ENCODE peak calls at places on chromosomes 5 and 9, in seven cellular contexts. T, U, Q, S, H, P and M are unnamed samples.

GRCh38 chr5:129554134-129554904 is 94.2 kb downstream of the ADAMTS19 start:
- DNase-seq in T (no peak), U (no peak), Q (no peak), S (no peak), H (no peak), P (no peak), M (no peak)

GRCh38 chr9:112086627-112087026 is 88.5 kb downstream of the SUSD1 start:
- DNase-seq in T (no peak), U (no peak), Q (no peak), S (peak), H (no peak), P (no peak), M (no peak)

GRCh38 chr5:153158608-153159007 is 331.9 kb upstream of the GRIA1 start:
- DNase-seq in T (no peak), U (no peak), Q (no peak), S (no peak), H (no peak), P (no peak), M (no peak)

GRCh38 chr5:55063220-55063863 is 39.1 kb upstream of the GZMA start:
- DNase-seq in T (no peak), U (no peak), Q (no peak), S (no peak), H (no peak), P (no peak), M (no peak)

GRCh38 chr5:132011561-132012384 is at the start of gene ACSL6:
- DNase-seq in T (no peak), U (peak), Q (no peak), S (peak), H (peak), P (peak), M (no peak)

GRCh38 chr5:151288180-151288579 is 15.4 kb downstream of the SLC36A3 start:
- DNase-seq in T (no peak), U (no peak), Q (no peak), S (no peak), H (no peak), P (no peak), M (no peak)

GRCh38 chr5:112183103-112183634 is 235.9 kb downstream of the EPB41L4A start:
- DNase-seq in T (no peak), U (no peak), Q (no peak), S (no peak), H (no peak), P (no peak), M (no peak)

GRCh38 chr9:91195372-91196012 is 166.2 kb downstream of the AUH start:
- DNase-seq in T (peak), U (no peak), Q (no peak), S (no peak), H (no peak), P (no peak), M (no peak)

GRCh38 chr9:97866848-97867247 is 13.8 kb downstream of the FOXE1 start:
- DNase-seq in T (no peak), U (no peak), Q (no peak), S (no peak), H (no peak), P (no peak), M (no peak)

GRCh38 chr5:131534995-131535394 is 100.0 kb downstream of the RAPGEF6 start:
- DNase-seq in T (no peak), U (no peak), Q (no peak), S (no peak), H (no peak), P (no peak), M (no peak)

GRCh38 chr9:20853866-20854265 is 169.8 kb downstream of the FOCAD start:
- DNase-seq in T (no peak), U (no peak), Q (no peak), S (no peak), H (no peak), P (no peak), M (no peak)

GRCh38 chr5:547086-547924 is 23.1 kb upstream of the SLC9A3 start:
- DNase-seq in T (no peak), U (peak), Q (peak), S (no peak), H (no peak), P (peak), M (no peak)

GRCh38 chr9:25964239-25964638 is 286.0 kb upstream of the TUSC1 start:
- DNase-seq in T (no peak), U (peak), Q (no peak), S (peak), H (peak), P (no peak), M (no peak)

GRCh38 chr9:129406278-129407225 is 214.3 kb downstream of the C9orf50 start:
- DNase-seq in T (no peak), U (no peak), Q (peak), S (no peak), H (no peak), P (no peak), M (no peak)

GRCh38 chr9:100489836-100490235 is 16.9 kb downstream of the TMEFF1 start:
- DNase-seq in T (no peak), U (no peak), Q (no peak), S (no peak), H (no peak), P (no peak), M (no peak)

GRCh38 chr9:135905380-135906282 is 1.7 kb downstream of the CAMSAP1 start:
- DNase-seq in T (no peak), U (peak), Q (no peak), S (no peak), H (no peak), P (peak), M (no peak)

GRCh38 chr9:88523056-88523455 is 11.9 kb upstream of the NXNL2 start:
- DNase-seq in T (no peak), U (no peak), Q (no peak), S (no peak), H (no peak), P (no peak), M (no peak)

GRCh38 chr9:135480071-135480941 is 724 bp downstream of the PPP1R26 start:
- DNase-seq in T (no peak), U (peak), Q (peak), S (peak), H (peak), P (peak), M (no peak)

GRCh38 chr5:52580921-52581320 is 206.8 kb upstream of the ITGA1 start:
- DNase-seq in T (no peak), U (peak), Q (no peak), S (no peak), H (no peak), P (no peak), M (no peak)

GRCh38 chr5:36670548-36670947 is 64.1 kb downstream of the SLC1A3 start:
- DNase-seq in T (no peak), U (no peak), Q (no peak), S (no peak), H (no peak), P (no peak), M (no peak)

GRCh38 chr9:37957664-37957953 is 53.7 kb upstream of the SLC25A51 start:
- DNase-seq in T (no peak), U (no peak), Q (no peak), S (no peak), H (no peak), P (no peak), M (no peak)

GRCh38 chr9:75108571-75108970 is 20.3 kb downstream of the OSTF1 start:
- DNase-seq in T (peak), U (peak), Q (peak), S (no peak), H (peak), P (no peak), M (no peak)

GRCh38 chr5:134106991-134107701 is 7.3 kb upstream of the TCF7 start:
- DNase-seq in T (no peak), U (no peak), Q (no peak), S (peak), H (no peak), P (no peak), M (no peak)

GRCh38 chr5:103475629-103476240 is 86.9 kb downstream of the NUDT12 start:
- DNase-seq in T (no peak), U (no peak), Q (no peak), S (peak), H (no peak), P (no peak), M (no peak)

GRCh38 chr9:99076483-99077171 is 28.3 kb upstream of the TGFBR1 start:
- DNase-seq in T (no peak), U (no peak), Q (no peak), S (no peak), H (no peak), P (no peak), M (no peak)

GRCh38 chr5:40866844-40867243 is 25.7 kb downstream of the CARD6 start:
- DNase-seq in T (no peak), U (no peak), Q (no peak), S (no peak), H (no peak), P (no peak), M (no peak)

GRCh38 chr9:128145951-128146351 is 3.3 kb upstream of the LCN2 start:
- DNase-seq in T (no peak), U (no peak), Q (no peak), S (no peak), H (no peak), P (no peak), M (no peak)

GRCh38 chr5:83172655-83173054 is 95.3 kb downstream of the XRCC4 start:
- DNase-seq in T (no peak), U (no peak), Q (no peak), S (no peak), H (no peak), P (no peak), M (no peak)

GRCh38 chr9:131320031-131320685 is 30.6 kb downstream of the PLPP7 start:
- DNase-seq in T (no peak), U (no peak), Q (peak), S (peak), H (peak), P (peak), M (no peak)

GRCh38 chr9:96048954-96049831 is 173.7 kb downstream of the ERCC6L2 start:
- DNase-seq in T (no peak), U (no peak), Q (peak), S (no peak), H (peak), P (no peak), M (no peak)

GRCh38 chr5:55429707-55430253 is 105.0 kb downstream of the PLPP1 start:
- DNase-seq in T (no peak), U (no peak), Q (no peak), S (peak), H (no peak), P (no peak), M (no peak)

DNA sequence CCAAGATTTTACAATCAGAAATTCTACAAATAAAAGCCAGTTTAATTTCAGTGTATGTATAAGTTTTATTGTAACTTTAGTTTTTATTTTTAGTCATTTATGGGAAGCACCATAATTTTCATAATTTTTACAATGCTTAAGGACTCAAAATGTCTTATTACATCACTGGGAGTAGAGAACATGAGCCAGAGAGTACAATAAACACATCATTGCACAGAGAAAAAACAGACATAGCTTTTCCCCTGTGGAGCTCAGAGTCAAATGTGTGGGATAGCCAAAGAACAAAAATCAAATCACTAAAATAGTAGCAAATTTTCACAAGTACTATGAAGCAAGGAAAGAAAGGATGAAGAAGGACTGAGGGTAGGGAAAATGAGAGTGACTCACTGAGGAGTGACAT is 5.5 kb upstream of the JAKMIP2 start:
- DNase-seq in T (no peak), U (no peak), Q (no peak), S (no peak), H (no peak), P (no peak), M (no peak)
- TF ChIP-seq CTCF in T (no peak), U (no peak), Q (no peak), S (no peak), H (no peak), P (no peak), M (no peak)

GRCh38 chr5:5141625-5142527 is 1.7 kb downstream of the ADAMTS16 start:
- DNase-seq in T (peak), U (peak), Q (no peak), S (peak), H (peak), P (no peak), M (peak)

GRCh38 chr5:5139358-5140050 is 626 bp upstream of the ADAMTS16 start:
- DNase-seq in T (no peak), U (no peak), Q (no peak), S (peak), H (no peak), P (no peak), M (no peak)

GRCh38 chr5:5141011-5141599 is 975 bp downstream of the ADAMTS16 start:
- DNase-seq in T (no peak), U (no peak), Q (no peak), S (no peak), H (no peak), P (no peak), M (no peak)

GRCh38 chr5:5144441-5144840 is 4.3 kb downstream of the ADAMTS16 start:
- DNase-seq in T (no peak), U (no peak), Q (no peak), S (no peak), H (no peak), P (no peak), M (no peak)

DNA sequence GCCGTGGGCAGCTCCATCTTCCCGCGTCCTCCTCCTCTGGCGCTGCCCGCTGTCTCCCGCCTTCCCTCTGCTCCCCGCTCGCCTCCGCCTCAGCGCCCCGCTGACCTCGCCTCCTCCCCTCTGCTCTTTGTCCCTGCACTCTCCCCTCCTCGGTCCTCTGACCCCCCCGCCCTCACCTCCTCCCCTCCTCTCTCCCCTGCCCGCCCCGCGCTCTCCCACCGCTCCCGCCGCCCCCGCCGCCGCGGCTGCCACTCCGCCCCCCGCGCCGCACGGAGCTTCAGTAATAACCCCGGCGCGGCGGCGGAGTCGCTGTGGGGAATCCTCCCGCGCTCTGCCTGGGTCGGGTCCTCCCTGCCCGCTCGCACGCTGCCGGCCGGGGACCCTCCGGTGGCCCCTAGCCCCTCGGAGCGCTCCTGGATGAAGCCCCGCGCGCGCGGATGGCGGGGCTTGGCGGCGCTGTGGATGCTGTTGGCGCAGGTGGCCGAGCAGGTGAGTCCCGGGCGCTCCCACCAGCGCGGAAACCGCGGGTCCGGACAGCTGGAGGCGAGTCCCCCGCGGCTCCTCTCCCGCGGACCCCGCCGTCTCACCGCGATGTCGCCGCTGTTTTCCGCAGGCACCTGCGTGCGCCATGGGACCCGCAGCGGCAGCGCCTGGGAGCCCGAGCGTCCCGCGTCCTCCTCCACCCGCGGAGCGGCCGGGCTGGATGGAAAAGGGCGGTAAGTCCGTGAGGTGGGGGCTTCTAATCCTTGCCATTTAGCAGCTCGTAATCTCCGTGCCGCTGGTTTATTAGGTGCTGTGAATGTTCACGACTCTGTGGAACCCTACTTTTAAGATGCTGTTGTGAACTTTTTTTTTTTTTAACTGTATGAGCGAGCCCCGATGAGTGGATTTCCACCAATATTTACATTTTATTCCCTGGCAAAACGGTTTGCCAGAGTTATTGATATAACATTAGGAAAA is at the start of gene ADAMTS16:
- DNase-seq in T (no peak), U (no peak), Q (no peak), S (peak), H (no peak), P (no peak), M (no peak)
- TF ChIP-seq CTCF in T (no peak), U (no peak), Q (no peak), S (no peak), H (no peak), P (no peak), M (no peak)

GRCh38 chr9:123091459-123091858 is 58.0 kb downstream of the GPR21 start:
- DNase-seq in T (no peak), U (no peak), Q (no peak), S (no peak), H (no peak), P (no peak), M (no peak)
- TF ChIP-seq CTCF in T (no peak), U (no peak), Q (no peak), S (peak), H (no peak), P (no peak), M (no peak)

DNA sequence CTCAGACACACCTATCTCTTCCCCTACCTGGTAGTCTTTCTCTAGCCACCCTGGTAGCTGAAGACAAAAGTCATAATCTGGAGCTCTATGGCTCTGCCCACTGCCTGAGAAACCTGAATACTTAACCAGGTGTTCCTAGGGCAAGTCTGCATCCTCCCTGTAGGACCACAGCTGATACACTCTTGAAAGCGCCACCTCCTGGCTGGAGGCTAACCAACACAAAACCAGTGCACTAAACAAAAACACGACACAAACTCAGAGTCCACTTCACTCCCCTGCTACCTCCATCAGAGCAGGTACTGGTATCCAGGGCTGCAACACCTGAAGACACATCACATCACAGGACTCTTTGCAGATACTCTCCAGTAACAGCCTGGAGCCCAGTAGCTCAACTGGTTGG is 84.6 kb upstream of the ANXA1 start:
- DNase-seq in T (no peak), U (no peak), Q (no peak), S (no peak), H (no peak), P (no peak), M (no peak)
- TF ChIP-seq CTCF in T (no peak), U (no peak), Q (no peak), S (peak), H (no peak), P (no peak), M (no peak)

GRCh38 chr9:134456740-134457315 is 130.6 kb downstream of the RXRA start:
- DNase-seq in T (no peak), U (no peak), Q (no peak), S (peak), H (no peak), P (no peak), M (no peak)
- TF ChIP-seq CTCF in T (no peak), U (no peak), Q (no peak), S (peak), H (no peak), P (no peak), M (no peak)

GRCh38 chr9:133340916-133341315 is 4.9 kb upstream of the SURF6 start:
- DNase-seq in T (no peak), U (no peak), Q (no peak), S (no peak), H (no peak), P (no peak), M (no peak)

GRCh38 chr9:133341369-133342082 is 5.5 kb upstream of the SURF6 start:
- DNase-seq in T (peak), U (peak), Q (peak), S (no peak), H (no peak), P (peak), M (no peak)

GRCh38 chr9:133342570-133342969 is 5.4 kb downstream of the MED22 start:
- DNase-seq in T (no peak), U (no peak), Q (no peak), S (peak), H (no peak), P (no peak), M (no peak)

GRCh38 chr9:133340256-133340655 is 4.3 kb upstream of the SURF6 start:
- DNase-seq in T (no peak), U (no peak), Q (no peak), S (no peak), H (no peak), P (no peak), M (no peak)

GRCh38 chr9:133342083-133342406 is 5.9 kb downstream of the MED22 start:
- DNase-seq in T (no peak), U (no peak), Q (no peak), S (peak), H (no peak), P (no peak), M (no peak)
- TF ChIP-seq CTCF in T (no peak), U (no peak), Q (no peak), S (no peak), H (no peak), P (no peak), M (no peak)

GRCh38 chr9:33374634-33375237 is 27.6 kb downstream of the AQP7 start:
- DNase-seq in T (peak), U (peak), Q (peak), S (peak), H (peak), P (peak), M (peak)

GRCh38 chr9:33377089-33377715 is 25.2 kb downstream of the AQP7 start:
- DNase-seq in T (no peak), U (no peak), Q (no peak), S (no peak), H (no peak), P (peak), M (no peak)

GRCh38 chr9:33374190-33374589 is 28.2 kb downstream of the AQP7 start:
- DNase-seq in T (no peak), U (no peak), Q (no peak), S (no peak), H (no peak), P (peak), M (no peak)

GRCh38 chr9:33375841-33376321 is 26.5 kb downstream of the AQP7 start:
- DNase-seq in T (no peak), U (no peak), Q (no peak), S (no peak), H (peak), P (peak), M (no peak)

DNA sequence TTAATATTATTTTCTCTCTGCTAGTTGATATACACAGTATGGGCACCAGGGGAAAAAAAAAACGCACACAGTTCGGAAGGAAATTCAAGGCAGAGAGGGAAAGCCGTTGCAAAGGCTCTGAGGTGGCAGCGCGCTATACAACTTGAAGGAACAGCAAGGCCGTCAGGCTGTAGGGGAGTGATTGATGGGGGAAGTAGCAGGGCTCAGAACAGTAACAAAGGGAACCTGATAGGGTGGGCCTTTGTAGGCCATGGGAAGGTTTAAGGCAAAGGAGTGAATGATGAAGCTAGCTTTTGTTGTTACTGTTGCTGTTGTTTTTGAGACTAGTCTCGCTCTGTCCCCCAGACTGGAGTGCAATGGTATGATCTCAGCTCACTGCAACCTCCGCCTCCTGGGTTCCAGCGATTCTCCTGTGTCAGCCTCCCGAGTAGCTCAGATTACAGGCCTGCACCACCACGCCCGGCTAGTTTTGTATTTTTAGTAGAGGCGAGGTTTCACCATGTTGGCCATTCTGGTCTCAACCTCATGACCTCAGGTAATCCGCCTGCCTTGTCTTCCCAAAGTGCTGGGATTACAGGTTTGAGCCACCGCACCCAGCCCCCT is 27.0 kb downstream of the AQP7 start:
- DNase-seq in T (no peak), U (peak), Q (no peak), S (no peak), H (peak), P (peak), M (no peak)
- TF ChIP-seq CTCF in T (peak), U (no peak), Q (peak), S (no peak), H (no peak), P (no peak), M (no peak)

GRCh38 chr5:159642379-159642778 is 273.9 kb upstream of the ADRA1B start:
- DNase-seq in T (no peak), U (no peak), Q (no peak), S (no peak), H (no peak), P (no peak), M (no peak)
- TF ChIP-seq CTCF in T (no peak), U (no peak), Q (no peak), S (peak), H (no peak), P (no peak), M (no peak)